ENCODE peak calls at places on chromosomes 13 and 19, in five cellular contexts. X, U, K, B and T are unnamed samples.

GRCh38 chr13:107124129-107124718 is 556.3 kb upstream of the ARGLU1 start:
- DNase-seq in X (no peak), U (peak), K (no peak), B (peak), T (peak)

GRCh38 chr19:2529473-2529918 is 53.6 kb downstream of the GADD45B start:
- DNase-seq in X (no peak), U (peak), K (no peak), B (peak), T (no peak)

GRCh38 chr13:60398949-60399589 is 2.0 kb downstream of the TDRD3 start:
- DNase-seq in X (peak), U (no peak), K (no peak), B (no peak), T (no peak)

GRCh38 chr13:19984430-19985218 is 26.1 kb downstream of the ZMYM2 start:
- DNase-seq in X (peak), U (peak), K (peak), B (peak), T (peak)

GRCh38 chr13:44181938-44182337 is 191.7 kb upstream of the SERP2 start:
- DNase-seq in X (no peak), U (no peak), K (no peak), B (no peak), T (no peak)

GRCh38 chr19:9885077-9885552 is 50.0 kb downstream of the PIN1 start:
- DNase-seq in X (no peak), U (no peak), K (no peak), B (no peak), T (peak)

GRCh38 chr13:90414691-90415596 is 932.5 kb upstream of the MIR17HG start:
- DNase-seq in X (no peak), U (peak), K (no peak), B (no peak), T (peak)

GRCh38 chr19:41352609-41353465 is 885 bp downstream of the TGFB1 start:
- DNase-seq in X (peak), U (peak), K (no peak), B (peak), T (peak)

DNA sequence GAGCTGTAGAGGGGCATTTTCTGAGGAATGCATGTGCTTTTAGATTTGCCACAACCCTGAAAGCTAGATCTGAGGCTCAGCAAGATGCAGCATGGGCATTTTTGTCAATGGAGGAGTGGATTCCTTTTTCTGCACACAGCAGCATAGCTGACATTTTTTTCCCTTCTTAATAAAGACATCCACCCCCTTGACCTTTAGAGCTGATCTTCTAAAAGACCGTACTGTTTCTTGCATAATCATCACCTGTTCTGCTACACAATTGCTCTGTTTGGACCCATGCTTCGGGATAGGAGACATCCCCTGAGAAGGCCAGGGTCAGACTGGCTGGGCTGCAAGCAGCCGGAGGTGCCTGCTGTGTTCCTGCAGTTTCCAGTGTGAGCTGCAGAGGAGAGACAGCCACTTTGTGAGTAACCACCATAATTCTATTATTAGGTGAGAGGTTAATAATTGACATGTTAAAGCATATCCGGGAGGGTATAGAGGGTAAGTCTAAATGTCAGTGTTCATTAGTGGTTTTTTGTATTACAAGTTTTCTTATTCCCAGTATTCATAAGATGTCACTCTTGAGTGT is 108.5 kb upstream of the C1QTNF9B start:
- DNase-seq in X (no peak), U (no peak), K (peak), B (no peak), T (no peak)
- TF ChIP-seq JUNB in X (no peak), U (no peak), K (no peak), B (no peak), T (no peak)

GRCh38 chr13:113458218-113459065 is 5.2 kb upstream of the ADPRHL1 start:
- DNase-seq in X (peak), U (peak), K (no peak), B (peak), T (peak)
- TF ChIP-seq JUNB in X (no peak), U (no peak), K (no peak), B (no peak), T (no peak)

GRCh38 chr19:48997972-48998371 is 4.3 kb downstream of the RUVBL2 start:
- DNase-seq in X (peak), U (peak), K (no peak), B (peak), T (peak)

GRCh38 chr19:49004133-49004532 is 10.4 kb downstream of the RUVBL2 start:
- DNase-seq in X (no peak), U (no peak), K (no peak), B (no peak), T (no peak)

GRCh38 chr19:49004964-49005614 is 11.4 kb downstream of the RUVBL2 start:
- DNase-seq in X (no peak), U (no peak), K (no peak), B (no peak), T (no peak)

GRCh38 chr19:48994035-48994386 is 324 bp downstream of the RUVBL2 start:
- DNase-seq in X (no peak), U (no peak), K (no peak), B (no peak), T (no peak)

DNA sequence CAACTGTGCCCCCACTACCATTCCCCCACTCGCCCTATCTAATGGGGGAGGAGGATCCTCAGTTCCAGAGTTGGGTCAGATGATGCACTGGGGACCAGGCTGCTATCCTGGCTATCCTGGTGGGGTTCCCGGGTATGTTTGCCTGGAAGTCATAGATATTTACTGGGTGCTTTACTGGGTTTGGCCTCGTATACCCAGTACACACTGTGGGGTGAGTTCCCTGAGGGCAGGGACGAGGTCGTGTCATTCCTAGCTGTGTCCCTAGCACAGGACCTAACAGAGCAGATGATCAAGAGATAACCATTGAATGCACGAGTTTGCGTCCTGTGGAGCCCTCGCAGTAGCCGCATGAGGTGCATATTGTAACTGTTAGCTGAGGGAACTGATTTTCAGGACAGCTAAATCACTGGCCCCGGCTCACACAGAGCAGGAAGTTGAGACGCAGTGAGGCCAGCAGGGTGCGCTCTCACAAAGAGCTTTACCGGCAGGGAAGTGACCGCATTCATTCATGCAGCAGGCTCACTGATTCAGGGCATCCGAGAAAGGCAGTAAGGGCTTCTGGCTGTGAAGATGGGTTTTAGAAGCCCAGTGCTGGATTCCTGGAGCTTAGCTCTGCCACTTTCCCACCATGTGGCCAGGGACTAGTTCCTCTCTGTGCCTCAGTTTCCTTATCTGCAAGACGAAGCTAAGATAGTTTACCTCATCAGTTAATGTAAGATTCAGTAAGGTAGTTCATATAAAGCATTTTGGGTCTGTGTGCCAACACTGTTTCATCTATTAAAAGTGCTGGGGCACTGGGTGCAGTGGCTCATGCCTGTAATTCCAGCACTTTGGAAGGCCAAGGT is 6.0 kb downstream of the RUVBL2 start:
- DNase-seq in X (peak), U (peak), K (no peak), B (no peak), T (peak)
- TF ChIP-seq JUNB in X (no peak), U (no peak), K (no peak), B (no peak), T (no peak)

GRCh38 chr13:93847162-93847561 is 620.6 kb downstream of the GPC6 start:
- DNase-seq in X (no peak), U (peak), K (no peak), B (peak), T (no peak)
- TF ChIP-seq JUNB in X (no peak), U (peak), K (peak), B (no peak), T (no peak)

DNA sequence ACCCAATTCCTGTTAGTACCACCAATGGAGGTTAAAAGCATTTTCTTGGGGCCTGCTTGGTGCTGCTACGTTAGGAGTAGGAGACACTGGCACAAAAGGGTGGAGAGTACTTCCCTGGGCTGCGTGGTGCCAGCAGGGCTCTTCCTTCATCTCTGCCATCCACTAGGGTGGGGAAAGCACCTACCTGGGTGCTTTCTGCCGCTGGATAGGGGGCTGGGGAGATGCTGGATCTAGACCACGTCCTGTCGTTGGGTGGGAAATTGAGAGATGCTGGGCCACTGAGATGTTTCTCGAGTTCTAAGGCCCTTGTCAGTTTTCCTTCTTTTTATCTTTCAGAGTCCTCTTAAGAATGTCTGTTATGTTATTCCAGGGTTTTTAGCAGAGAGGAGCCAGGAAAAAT is 6.7 kb upstream of the FCGBP start:
- DNase-seq in X (no peak), U (no peak), K (no peak), B (no peak), T (no peak)
- TF ChIP-seq JUNB in X (no peak), U (no peak), K (no peak), B (no peak), T (no peak)

DNA sequence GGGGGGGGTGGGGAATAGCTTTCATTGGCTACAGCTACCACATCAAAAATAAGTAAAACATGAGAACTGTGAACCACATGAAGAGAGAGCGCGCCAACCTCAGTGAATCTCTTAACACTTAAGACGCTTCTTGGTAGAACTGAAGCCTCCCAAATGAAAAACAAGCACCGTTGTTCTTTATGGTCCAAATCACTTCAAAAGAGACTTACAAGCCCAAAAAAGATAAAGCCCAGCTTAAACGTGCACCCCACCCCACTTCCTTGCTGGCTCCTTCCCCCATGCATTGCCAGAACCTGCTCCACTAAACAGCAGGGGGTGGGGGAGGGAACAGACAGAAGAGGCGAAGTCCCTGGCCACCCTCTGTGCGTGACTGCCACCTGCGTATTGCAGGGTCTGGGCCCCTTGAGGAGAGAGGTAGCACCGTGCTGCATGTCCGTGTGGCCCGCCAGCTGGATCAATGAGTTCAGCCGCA is 479.1 kb downstream of the FOXO1 start:
- DNase-seq in X (no peak), U (no peak), K (no peak), B (no peak), T (peak)
- TF ChIP-seq JUNB in X (no peak), U (no peak), K (no peak), B (no peak), T (no peak)

GRCh38 chr19:6334490-6335285 is 1.3 kb upstream of the ACER1 start:
- DNase-seq in X (no peak), U (no peak), K (no peak), B (no peak), T (no peak)

GRCh38 chr19:6333439-6333838 is at the start of gene ACER1:
- DNase-seq in X (no peak), U (no peak), K (no peak), B (no peak), T (peak)
- TF ChIP-seq JUNB in X (no peak), U (no peak), K (no peak), B (no peak), T (no peak)

DNA sequence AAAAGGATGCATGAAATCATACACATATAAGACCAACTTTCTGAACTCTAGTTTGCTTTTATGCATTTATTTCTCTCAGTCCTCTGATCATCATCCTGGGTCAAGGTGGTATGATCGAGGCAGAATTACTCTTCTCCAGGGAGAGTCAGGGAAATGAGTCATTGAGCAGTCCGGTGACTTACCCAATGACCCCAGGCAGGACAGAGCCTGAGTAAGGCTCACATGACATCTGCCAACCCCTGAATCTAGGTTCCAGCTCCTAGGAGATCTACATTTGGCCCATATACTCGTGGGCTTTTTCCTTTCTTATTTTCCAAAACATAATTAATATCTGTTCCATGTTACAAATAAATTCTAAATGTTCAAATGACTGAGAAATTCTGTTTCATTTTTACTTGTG is 502.3 kb downstream of the FOXO1 start:
- DNase-seq in X (no peak), U (peak), K (no peak), B (no peak), T (no peak)
- TF ChIP-seq JUNB in X (no peak), U (no peak), K (no peak), B (no peak), T (no peak)

GRCh38 chr19:7869910-7870511 is 4.2 kb downstream of the PRR36 start:
- DNase-seq in X (peak), U (peak), K (no peak), B (peak), T (peak)

GRCh38 chr19:7867092-7867844 is 6.9 kb downstream of the PRR36 start:
- DNase-seq in X (no peak), U (no peak), K (no peak), B (no peak), T (no peak)

GRCh38 chr19:7869453-7869909 is 4.7 kb downstream of the PRR36 start:
- DNase-seq in X (peak), U (peak), K (no peak), B (peak), T (peak)

GRCh38 chr19:7868326-7868670 is 5.9 kb downstream of the PRR36 start:
- DNase-seq in X (peak), U (peak), K (no peak), B (no peak), T (peak)

DNA sequence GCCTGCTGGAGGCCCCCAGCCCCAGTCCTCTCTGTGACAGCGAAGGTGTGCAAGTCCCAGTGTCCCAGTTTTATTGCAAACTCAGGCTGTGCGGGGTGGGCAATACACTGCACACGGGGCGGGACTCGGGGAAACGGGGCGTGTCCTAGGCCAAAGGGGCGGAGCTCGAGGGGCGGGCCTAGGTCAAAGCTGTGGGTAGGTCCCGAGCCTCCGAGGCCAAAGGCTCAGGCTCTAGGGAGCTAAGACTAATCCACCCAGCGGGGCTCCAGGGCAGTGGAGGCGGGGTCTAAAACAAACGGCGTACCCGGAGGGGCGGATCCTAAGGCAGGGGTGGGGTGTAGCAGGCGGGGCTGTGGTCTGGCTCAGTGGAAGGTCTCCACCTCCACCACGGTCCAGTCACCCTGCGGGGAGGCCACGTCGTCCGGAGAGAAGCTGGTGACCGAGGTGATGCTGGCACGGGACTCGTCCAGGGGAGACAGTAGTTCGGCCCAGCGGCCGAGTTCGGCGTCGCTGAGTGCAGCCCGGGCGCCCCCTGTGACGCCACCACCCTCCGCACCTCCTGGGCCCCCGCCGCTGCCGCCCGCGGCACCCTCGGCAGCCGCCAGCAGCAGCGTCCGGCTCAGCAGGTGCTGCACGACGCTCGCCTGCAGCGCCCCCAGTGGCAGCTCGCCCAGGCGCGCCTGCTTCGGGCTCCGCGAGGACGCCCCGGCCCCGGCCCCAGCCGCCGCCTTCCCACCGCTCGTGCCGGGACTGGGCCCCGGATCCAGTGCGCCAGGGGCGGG is 5.3 kb downstream of the PRR36 start:
- DNase-seq in X (peak), U (peak), K (peak), B (peak), T (peak)
- TF ChIP-seq JUNB in X (no peak), U (no peak), K (no peak), B (no peak), T (no peak)